ENCODE peak calls at places on chromosomes 2 and 18, in nine cellular contexts. One of them, this sample, is unnamed.

GRCh38 chr2:49146412-49146811 is 7.9 kb downstream of the FSHR start:
- DNase-seq in GM06990: no peak
- DNase-seq in AG10803: no peak
- DNase-seq in astrocyte of the spinal cord: no peak
- DNase-seq in colonic mucosa: no peak
- DNase-seq in adrenal gland: no peak
- DNase-seq in coronary artery: no peak
- DNase-seq in IMR-90: no peak
- DNase-seq in fibroblast of the aortic adventitia: no peak
- DNase-seq in this sample: no peak

GRCh38 chr2:68974251-68974650 is at the start of gene GKN1:
- DNase-seq in GM06990: no peak
- DNase-seq in AG10803: peak; percentile 40
- DNase-seq in astrocyte of the spinal cord: no peak
- DNase-seq in colonic mucosa: no peak
- DNase-seq in adrenal gland: no peak
- DNase-seq in coronary artery: no peak
- DNase-seq in IMR-90: peak; percentile 68
- DNase-seq in fibroblast of the aortic adventitia: no peak
- DNase-seq in this sample: no peak

GRCh38 chr18:54327818-54328217 is 29.8 kb downstream of the STARD6 start:
- DNase-seq in GM06990: no peak
- DNase-seq in AG10803: no peak
- DNase-seq in astrocyte of the spinal cord: no peak
- DNase-seq in colonic mucosa: no peak
- DNase-seq in adrenal gland: no peak
- DNase-seq in coronary artery: no peak
- DNase-seq in IMR-90: no peak
- DNase-seq in fibroblast of the aortic adventitia: no peak
- DNase-seq in this sample: no peak

GRCh38 chr18:61348230-61348629 is 15.0 kb downstream of the CDH20 start:
- DNase-seq in GM06990: no peak
- DNase-seq in AG10803: no peak
- DNase-seq in astrocyte of the spinal cord: no peak
- DNase-seq in colonic mucosa: no peak
- DNase-seq in adrenal gland: no peak
- DNase-seq in coronary artery: no peak
- DNase-seq in IMR-90: no peak
- DNase-seq in fibroblast of the aortic adventitia: no peak
- DNase-seq in this sample: no peak

GRCh38 chr2:98757904-98758421 is 27.0 kb upstream of the MGAT4A start:
- DNase-seq in GM06990: peak; percentile 73
- DNase-seq in AG10803: peak; percentile 92
- DNase-seq in astrocyte of the spinal cord: peak; percentile 93
- DNase-seq in colonic mucosa: peak; percentile 76
- DNase-seq in adrenal gland: peak; percentile 79
- DNase-seq in coronary artery: no peak
- DNase-seq in IMR-90: peak; percentile 79
- DNase-seq in fibroblast of the aortic adventitia: peak; percentile 97
- DNase-seq in this sample: peak; percentile 69

GRCh38 chr2:105576440-105577241 is 168.1 kb upstream of the NCK2 start:
- DNase-seq in GM06990: no peak
- DNase-seq in AG10803: peak; percentile 64
- DNase-seq in astrocyte of the spinal cord: peak; percentile 48
- DNase-seq in colonic mucosa: no peak
- DNase-seq in adrenal gland: peak; percentile 52
- DNase-seq in coronary artery: no peak
- DNase-seq in IMR-90: peak; percentile 42
- DNase-seq in fibroblast of the aortic adventitia: peak; percentile 59
- DNase-seq in this sample: peak; percentile 70

GRCh38 chr2:202051499-202052161 is 18.0 kb downstream of the FZD7 start:
- DNase-seq in GM06990: no peak
- DNase-seq in AG10803: peak; percentile 87
- DNase-seq in astrocyte of the spinal cord: peak; percentile 56
- DNase-seq in colonic mucosa: no peak
- DNase-seq in adrenal gland: no peak
- DNase-seq in coronary artery: no peak
- DNase-seq in IMR-90: peak; percentile 43
- DNase-seq in fibroblast of the aortic adventitia: peak; percentile 76
- DNase-seq in this sample: no peak

GRCh38 chr2:176789751-176790150 is 422.8 kb upstream of the HNRNPA3 start:
- DNase-seq in GM06990: no peak
- DNase-seq in AG10803: peak; percentile 52
- DNase-seq in astrocyte of the spinal cord: no peak
- DNase-seq in colonic mucosa: no peak
- DNase-seq in adrenal gland: no peak
- DNase-seq in coronary artery: no peak
- DNase-seq in IMR-90: no peak
- DNase-seq in fibroblast of the aortic adventitia: no peak
- DNase-seq in this sample: no peak

GRCh38 chr2:28691774-28692281 is 59.8 kb upstream of the PPP1CB start:
- DNase-seq in GM06990: no peak
- DNase-seq in AG10803: peak; percentile 86
- DNase-seq in astrocyte of the spinal cord: peak; percentile 59
- DNase-seq in colonic mucosa: no peak
- DNase-seq in adrenal gland: peak; percentile 55
- DNase-seq in coronary artery: no peak
- DNase-seq in IMR-90: peak; percentile 82
- DNase-seq in fibroblast of the aortic adventitia: peak; percentile 77
- DNase-seq in this sample: no peak

GRCh38 chr2:194166818-194167217 is 1490.2 kb upstream of the SLC39A10 start:
- DNase-seq in GM06990: no peak
- DNase-seq in AG10803: peak; percentile 1
- DNase-seq in astrocyte of the spinal cord: peak; percentile 42
- DNase-seq in colonic mucosa: no peak
- DNase-seq in adrenal gland: no peak
- DNase-seq in coronary artery: no peak
- DNase-seq in IMR-90: no peak
- DNase-seq in fibroblast of the aortic adventitia: peak; percentile 20
- DNase-seq in this sample: no peak

GRCh38 chr18:37565138-37565984 is at the start of gene CELF4:
- DNase-seq in GM06990: no peak
- DNase-seq in AG10803: no peak
- DNase-seq in astrocyte of the spinal cord: peak; percentile 5
- DNase-seq in colonic mucosa: no peak
- DNase-seq in adrenal gland: no peak
- DNase-seq in coronary artery: no peak
- DNase-seq in IMR-90: no peak
- DNase-seq in fibroblast of the aortic adventitia: no peak
- DNase-seq in this sample: peak; percentile 31

GRCh38 chr2:36511858-36512630 is 85.9 kb downstream of the FEZ2 start:
- DNase-seq in GM06990: no peak
- DNase-seq in AG10803: peak; percentile 65
- DNase-seq in astrocyte of the spinal cord: no peak
- DNase-seq in colonic mucosa: no peak
- DNase-seq in adrenal gland: no peak
- DNase-seq in coronary artery: no peak
- DNase-seq in IMR-90: no peak
- DNase-seq in fibroblast of the aortic adventitia: no peak
- DNase-seq in this sample: peak; percentile 31

GRCh38 chr2:36487947-36488346 is 110.0 kb downstream of the FEZ2 start:
- DNase-seq in GM06990: no peak
- DNase-seq in AG10803: no peak
- DNase-seq in astrocyte of the spinal cord: no peak
- DNase-seq in colonic mucosa: no peak
- DNase-seq in adrenal gland: no peak
- DNase-seq in coronary artery: no peak
- DNase-seq in IMR-90: no peak
- DNase-seq in fibroblast of the aortic adventitia: no peak
- DNase-seq in this sample: no peak

GRCh38 chr2:174059178-174059874 is 94.2 kb upstream of the SP3 start:
- DNase-seq in GM06990: no peak
- DNase-seq in AG10803: peak; percentile 68
- DNase-seq in astrocyte of the spinal cord: peak; percentile 69
- DNase-seq in colonic mucosa: no peak
- DNase-seq in adrenal gland: no peak
- DNase-seq in coronary artery: no peak
- DNase-seq in IMR-90: peak; percentile 93
- DNase-seq in fibroblast of the aortic adventitia: peak; percentile 51
- DNase-seq in this sample: no peak

GRCh38 chr18:41881285-41881684 is 73.7 kb upstream of the PIK3C3 start:
- DNase-seq in GM06990: no peak
- DNase-seq in AG10803: peak; percentile 25
- DNase-seq in astrocyte of the spinal cord: peak; percentile 43
- DNase-seq in colonic mucosa: no peak
- DNase-seq in adrenal gland: no peak
- DNase-seq in coronary artery: no peak
- DNase-seq in IMR-90: peak; percentile 82
- DNase-seq in fibroblast of the aortic adventitia: peak; percentile 4
- DNase-seq in this sample: no peak

GRCh38 chr18:48422947-48423378 is 13.8 kb upstream of the ZBTB7C start:
- DNase-seq in GM06990: no peak
- DNase-seq in AG10803: no peak
- DNase-seq in astrocyte of the spinal cord: no peak
- DNase-seq in colonic mucosa: no peak
- DNase-seq in adrenal gland: no peak
- DNase-seq in coronary artery: no peak
- DNase-seq in IMR-90: no peak
- DNase-seq in fibroblast of the aortic adventitia: no peak
- DNase-seq in this sample: no peak

GRCh38 chr18:9175115-9175514 is 38.5 kb downstream of the ANKRD12 start:
- DNase-seq in GM06990: no peak
- DNase-seq in AG10803: no peak
- DNase-seq in astrocyte of the spinal cord: no peak
- DNase-seq in colonic mucosa: no peak
- DNase-seq in adrenal gland: no peak
- DNase-seq in coronary artery: no peak
- DNase-seq in IMR-90: no peak
- DNase-seq in fibroblast of the aortic adventitia: no peak
- DNase-seq in this sample: no peak
- TF ChIP-seq CTCF in GM06990: no peak
- TF ChIP-seq CTCF in AG10803: no peak
- TF ChIP-seq CTCF in astrocyte of the spinal cord: no peak
- TF ChIP-seq CTCF in colonic mucosa: no peak
- TF ChIP-seq CTCF in adrenal gland: no peak
- TF ChIP-seq CTCF in coronary artery: no peak
- TF ChIP-seq CTCF in IMR-90: no peak
- TF ChIP-seq CTCF in fibroblast of the aortic adventitia: no peak
- TF ChIP-seq CTCF in this sample: no peak

DNA sequence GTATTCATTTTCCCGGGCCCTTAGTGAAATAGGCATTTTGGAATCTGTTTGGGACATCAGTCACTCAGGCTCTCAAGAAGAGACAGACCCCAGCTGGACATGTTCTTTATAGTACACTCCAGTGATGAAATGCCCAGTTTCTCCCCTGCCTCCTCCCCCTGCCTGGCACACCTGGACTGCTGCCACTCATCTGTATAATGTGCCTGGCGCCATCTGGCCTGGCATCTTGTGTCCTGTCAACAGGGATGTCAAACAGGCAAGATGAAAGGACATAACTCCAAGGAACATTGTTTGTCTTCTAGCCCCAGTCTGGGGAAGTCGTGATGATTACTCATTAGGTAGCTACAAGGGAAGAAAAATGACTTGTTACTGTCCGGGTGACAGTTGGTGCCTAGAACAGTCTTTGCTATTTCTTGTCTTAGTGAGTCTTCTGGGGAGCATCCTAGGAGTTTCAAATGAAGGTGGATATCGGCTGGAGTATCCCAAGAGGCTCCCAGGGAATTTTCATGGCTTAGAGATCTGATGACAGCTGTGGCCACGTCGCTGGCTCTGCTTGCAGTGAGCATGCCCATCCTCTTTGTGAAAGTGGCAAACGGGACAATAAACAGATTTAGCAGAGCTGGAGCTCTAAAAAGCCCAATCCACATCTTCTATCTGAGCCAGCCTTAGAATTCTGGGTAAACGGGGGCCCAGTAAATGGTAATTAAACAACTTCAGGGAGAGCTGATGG is 153.6 kb downstream of the ALK start:
- DNase-seq in GM06990: no peak
- DNase-seq in AG10803: no peak
- DNase-seq in astrocyte of the spinal cord: no peak
- DNase-seq in colonic mucosa: no peak
- DNase-seq in adrenal gland: no peak
- DNase-seq in coronary artery: no peak
- DNase-seq in IMR-90: no peak
- DNase-seq in fibroblast of the aortic adventitia: no peak
- DNase-seq in this sample: no peak
- TF ChIP-seq CTCF in GM06990: no peak
- TF ChIP-seq CTCF in AG10803: no peak
- TF ChIP-seq CTCF in astrocyte of the spinal cord: no peak
- TF ChIP-seq CTCF in colonic mucosa: no peak
- TF ChIP-seq CTCF in adrenal gland: no peak
- TF ChIP-seq CTCF in coronary artery: no peak
- TF ChIP-seq CTCF in IMR-90: no peak
- TF ChIP-seq CTCF in fibroblast of the aortic adventitia: no peak
- TF ChIP-seq CTCF in this sample: no peak

GRCh38 chr2:179898873-179899272 is 37.5 kb upstream of the ZNF385B start:
- DNase-seq in GM06990: no peak
- DNase-seq in AG10803: peak; percentile 19
- DNase-seq in astrocyte of the spinal cord: peak; percentile 28
- DNase-seq in colonic mucosa: peak; percentile 40
- DNase-seq in adrenal gland: no peak
- DNase-seq in coronary artery: no peak
- DNase-seq in IMR-90: peak; percentile 17
- DNase-seq in fibroblast of the aortic adventitia: peak; percentile 37
- DNase-seq in this sample: no peak
- TF ChIP-seq CTCF in GM06990: peak; percentile 51
- TF ChIP-seq CTCF in AG10803: peak; percentile 45
- TF ChIP-seq CTCF in astrocyte of the spinal cord: peak; percentile 37
- TF ChIP-seq CTCF in colonic mucosa: peak; percentile 23
- TF ChIP-seq CTCF in adrenal gland: no peak
- TF ChIP-seq CTCF in coronary artery: no peak
- TF ChIP-seq CTCF in IMR-90: peak; percentile 29
- TF ChIP-seq CTCF in fibroblast of the aortic adventitia: peak; percentile 32
- TF ChIP-seq CTCF in this sample: no peak

GRCh38 chr2:151070253-151070652 is 191.4 kb downstream of the RBM43 start:
- DNase-seq in GM06990: no peak
- DNase-seq in AG10803: no peak
- DNase-seq in astrocyte of the spinal cord: no peak
- DNase-seq in colonic mucosa: no peak
- DNase-seq in adrenal gland: no peak
- DNase-seq in coronary artery: no peak
- DNase-seq in IMR-90: no peak
- DNase-seq in fibroblast of the aortic adventitia: no peak
- DNase-seq in this sample: no peak

GRCh38 chr2:151067658-151068369 is 193.8 kb downstream of the RBM43 start:
- DNase-seq in GM06990: no peak
- DNase-seq in AG10803: no peak
- DNase-seq in astrocyte of the spinal cord: no peak
- DNase-seq in colonic mucosa: no peak
- DNase-seq in adrenal gland: no peak
- DNase-seq in coronary artery: no peak
- DNase-seq in IMR-90: no peak
- DNase-seq in fibroblast of the aortic adventitia: no peak
- DNase-seq in this sample: no peak

GRCh38 chr2:151071906-151072305 is 189.8 kb downstream of the RBM43 start:
- DNase-seq in GM06990: no peak
- DNase-seq in AG10803: no peak
- DNase-seq in astrocyte of the spinal cord: no peak
- DNase-seq in colonic mucosa: no peak
- DNase-seq in adrenal gland: no peak
- DNase-seq in coronary artery: no peak
- DNase-seq in IMR-90: peak; percentile 35
- DNase-seq in fibroblast of the aortic adventitia: no peak
- DNase-seq in this sample: no peak

DNA sequence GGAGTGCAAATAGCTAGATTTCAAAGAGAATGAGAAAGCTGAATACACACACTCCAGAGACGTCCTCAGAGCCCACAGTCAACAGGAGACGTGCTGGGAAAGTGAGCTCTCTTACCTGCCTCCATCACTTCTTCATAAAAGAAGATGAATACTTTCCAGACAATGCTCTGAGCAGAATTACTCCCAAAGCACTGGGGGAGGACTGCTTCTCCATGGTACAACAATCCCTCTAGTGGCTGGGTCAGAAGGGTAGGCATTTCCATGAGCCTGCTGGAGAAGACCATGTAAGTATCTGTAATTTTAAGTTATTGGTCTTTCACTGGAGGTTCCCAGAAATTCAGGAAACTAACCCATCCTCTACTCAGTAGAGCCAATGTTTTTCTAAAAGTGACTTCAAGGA is 190.3 kb downstream of the RBM43 start:
- DNase-seq in GM06990: no peak
- DNase-seq in AG10803: peak; percentile 68
- DNase-seq in astrocyte of the spinal cord: peak; percentile 24
- DNase-seq in colonic mucosa: no peak
- DNase-seq in adrenal gland: no peak
- DNase-seq in coronary artery: no peak
- DNase-seq in IMR-90: peak; percentile 67
- DNase-seq in fibroblast of the aortic adventitia: peak; percentile 78
- DNase-seq in this sample: no peak
- TF ChIP-seq CTCF in GM06990: no peak
- TF ChIP-seq CTCF in AG10803: peak; percentile 77
- TF ChIP-seq CTCF in astrocyte of the spinal cord: peak; percentile 50
- TF ChIP-seq CTCF in colonic mucosa: no peak
- TF ChIP-seq CTCF in adrenal gland: no peak
- TF ChIP-seq CTCF in coronary artery: no peak
- TF ChIP-seq CTCF in IMR-90: peak; percentile 56
- TF ChIP-seq CTCF in fibroblast of the aortic adventitia: peak; percentile 78
- TF ChIP-seq CTCF in this sample: no peak

This sample was measured in GM13976.